ENCODE peak calls at places on chromosomes 16 and 17, in ten cellular contexts. H, G, B, C, A, U, P, E, Y and W are unnamed samples. For H3K4me1, the result is how much of the 10 kb centered on the place peaks cover.

GRCh38 chr17:55420776-55421178 is 858 bp downstream of the MMD start:
- DNase-seq in P (no peak), Y (peak), A (peak), B (peak), E (peak), G (peak), H (peak), C (peak), U (peak), W (peak)

GRCh38 chr16:81647527-81647926 is 131.6 kb upstream of the PLCG2 start:
- DNase-seq in G (no peak), A (no peak), H (no peak), E (peak), B (no peak), C (no peak), U (no peak), P (peak), Y (peak), W (no peak)

GRCh38 chr17:66576473-66576872 is 258.4 kb upstream of the CACNG5 start:
- DNase-seq in P (no peak), G (no peak), C (no peak), B (no peak), Y (no peak), E (no peak), A (no peak), H (no peak), U (no peak), W (no peak)

GRCh38 chr17:73304971-73305786 is 6.6 kb downstream of the CDC42EP4 start:
- DNase-seq in Y (peak), H (peak), A (peak), B (peak), P (peak), C (no peak), E (peak), G (no peak), U (peak), W (peak)

GRCh38 chr16:48958681-48959080 is 323.0 kb downstream of the CBLN1 start:
- DNase-seq in Y (no peak), A (no peak), B (peak), H (no peak), C (no peak), P (no peak), G (no peak), E (no peak), U (no peak), W (no peak)

GRCh38 chr17:39450051-39450450 is 1.0 kb downstream of the MED1 start:
- DNase-seq in B (no peak), U (no peak), H (no peak), C (no peak), A (no peak), Y (peak), P (no peak), E (no peak), G (no peak), W (no peak)

GRCh38 chr17:50280068-50280467 is 5.8 kb downstream of the TMEM92 start:
- DNase-seq in Y (peak), U (peak), C (no peak), E (no peak), G (no peak), H (no peak), B (no peak), A (no peak), P (no peak), W (no peak)

GRCh38 chr17:49000943-49001342 is 3.8 kb downstream of the IGF2BP1 start:
- DNase-seq in G (no peak), U (no peak), E (no peak), P (no peak), B (no peak), A (no peak), H (no peak), C (no peak), Y (peak), W (no peak)

GRCh38 chr16:71295950-71296349 is 6.7 kb upstream of the CMTR2 start:
- DNase-seq in H (no peak), Y (no peak), A (no peak), C (no peak), U (no peak), G (no peak), E (no peak), B (no peak), P (no peak), W (no peak)

GRCh38 chr17:50871898-50872297 is 5.7 kb upstream of the TOB1 start:
- DNase-seq in B (no peak), E (no peak), H (no peak), A (no peak), Y (peak), U (no peak), G (no peak), P (no peak), C (no peak), W (no peak)

GRCh38 chr17:27462149-27462548 is 5.9 kb downstream of the KSR1 start:
- DNase-seq in A (no peak), G (no peak), U (no peak), Y (no peak), H (no peak), B (no peak), P (no peak), C (no peak), E (no peak), W (no peak)

GRCh38 chr17:74883241-74883750 is 10.1 kb downstream of the FADS6 start:
- DNase-seq in G (no peak), P (no peak), A (no peak), C (no peak), Y (no peak), U (no peak), B (no peak), E (no peak), H (no peak), W (no peak)

GRCh38 chr17:82367724-82368524 is 3.6 kb upstream of the UTS2R start:
- DNase-seq in P (no peak), Y (no peak), A (no peak), H (no peak), G (no peak), U (no peak), B (no peak), E (no peak), C (no peak), W (no peak)

GRCh38 chr16:66740010-66740409 is 11.4 kb downstream of the DYNC1LI2 start:
- DNase-seq in H (no peak), A (no peak), P (no peak), Y (peak), C (no peak), U (peak), E (peak), B (no peak), G (no peak), W (no peak)

GRCh38 chr17:882827-883585 is 96.6 kb downstream of the NXN start:
- DNase-seq in A (peak), Y (peak), C (no peak), G (peak), B (peak), U (peak), E (peak), H (peak), P (peak), W (peak)

GRCh38 chr16:56742030-56742984 is 12.4 kb downstream of the NUP93 start:
- DNase-seq in E (peak), P (no peak), H (no peak), U (no peak), B (no peak), C (no peak), Y (no peak), G (no peak), A (no peak), W (no peak)

GRCh38 chr17:20991276-20992037 is 51.4 kb downstream of the USP22 start:
- DNase-seq in Y (no peak), A (no peak), P (no peak), E (no peak), H (no peak), U (no peak), G (no peak), B (no peak), C (no peak), W (no peak)

GRCh38 chr17:16363749-16364536 is 10.7 kb upstream of the CENPV start:
- DNase-seq in Y (peak), C (peak), B (peak), H (peak), E (peak), A (peak), G (peak), P (peak), U (peak), W (peak)

GRCh38 chr16:49834496-49835009 is 21.4 kb downstream of the ZNF423 start:
- DNase-seq in Y (peak), A (peak), H (peak), U (peak), G (no peak), C (no peak), P (no peak), E (no peak), B (peak), W (peak)

GRCh38 chr16:69064789-69065313 is 40.6 kb upstream of the HAS3 start:
- DNase-seq in A (no peak), Y (no peak), P (no peak), E (no peak), H (no peak), U (no peak), B (no peak), G (no peak), C (no peak), W (no peak)

GRCh38 chr17:20994779-20995149 is 48.0 kb downstream of the USP22 start:
- DNase-seq in C (no peak), H (no peak), E (no peak), U (no peak), A (no peak), P (no peak), B (no peak), G (no peak), Y (no peak), W (no peak)

GRCh38 chr17:81576621-81577277 is 24.6 kb upstream of the FAAP100 start:
- DNase-seq in U (no peak), C (no peak), G (no peak), H (no peak), A (no peak), E (peak), Y (no peak), B (no peak), P (no peak), W (no peak)

GRCh38 chr16:24670623-24671454 is 58.6 kb upstream of the TNRC6A start:
- DNase-seq in A (peak), E (peak), Y (peak), U (peak), G (peak), C (no peak), P (peak), B (peak), H (peak), W (peak)

GRCh38 chr17:68591583-68591982 is 9.6 kb downstream of the FAM20A start:
- DNase-seq in B (peak), H (no peak), G (no peak), E (no peak), C (no peak), P (no peak), A (peak), Y (no peak), U (no peak), W (no peak)

GRCh38 chr17:3603119-3603869 is 5.9 kb downstream of the TRPV1 start:
- DNase-seq in G (no peak), H (no peak), B (no peak), U (no peak), E (peak), A (no peak), P (no peak), C (no peak), Y (no peak), W (no peak)

GRCh38 chr17:75774471-75774987 is 9.5 kb upstream of the GALK1 start:
- DNase-seq in Y (no peak), A (no peak), U (no peak), B (no peak), P (no peak), H (no peak), G (no peak), E (no peak), C (peak), W (no peak)

GRCh38 chr17:43530303-43531081 is 15.6 kb downstream of the ETV4 start:
- DNase-seq in G (peak), P (peak), A (peak), H (peak), U (no peak), C (no peak), E (peak), B (peak), Y (peak), W (no peak)

GRCh38 chr17:53032861-53033271 is 789.9 kb upstream of the KIF2B start:
- DNase-seq in A (no peak), Y (peak), H (no peak), C (no peak), B (peak), U (peak), P (no peak), G (no peak), E (peak), W (no peak)

GRCh38 chr17:9968881-9969280 is 63.8 kb upstream of the RCVRN start:
- DNase-seq in Y (no peak), B (no peak), E (no peak), H (no peak), C (no peak), P (no peak), U (no peak), G (no peak), A (no peak), W (no peak)

GRCh38 chr16:1613240-1613639 is 1.1 kb downstream of the CRAMP1 start:
- DNase-seq in P (no peak), G (no peak), B (no peak), A (no peak), H (no peak), U (peak), C (peak), E (peak), Y (peak), W (no peak)

GRCh38 chr16:71568541-71568940 is 8.4 kb downstream of the TAT start:
- DNase-seq in G (no peak), C (no peak), E (no peak), H (no peak), A (no peak), P (no peak), Y (no peak), U (no peak), B (no peak), W (no peak)

GRCh38 chr17:61309362-61309761 is 90.3 kb upstream of the TBX2 start:
- DNase-seq in E (no peak), A (no peak), G (no peak), P (no peak), Y (no peak), H (no peak), B (no peak), C (no peak), U (no peak), W (no peak)

GRCh38 chr17:61309857-61310256 is 89.8 kb upstream of the TBX2 start:
- DNase-seq in A (no peak), B (no peak), E (peak), C (no peak), P (no peak), H (no peak), G (no peak), U (no peak), Y (no peak), W (no peak)

GRCh38 chr17:61307905-61308886 is 91.4 kb upstream of the TBX2 start:
- DNase-seq in Y (peak), G (no peak), A (no peak), B (no peak), P (peak), U (no peak), H (no peak), E (no peak), C (no peak), W (no peak)

GRCh38 chr17:61312406-61313295 is 87.0 kb upstream of the TBX2 start:
- DNase-seq in E (no peak), C (no peak), H (no peak), U (no peak), G (no peak), B (no peak), Y (no peak), A (no peak), P (no peak), W (no peak)

DNA sequence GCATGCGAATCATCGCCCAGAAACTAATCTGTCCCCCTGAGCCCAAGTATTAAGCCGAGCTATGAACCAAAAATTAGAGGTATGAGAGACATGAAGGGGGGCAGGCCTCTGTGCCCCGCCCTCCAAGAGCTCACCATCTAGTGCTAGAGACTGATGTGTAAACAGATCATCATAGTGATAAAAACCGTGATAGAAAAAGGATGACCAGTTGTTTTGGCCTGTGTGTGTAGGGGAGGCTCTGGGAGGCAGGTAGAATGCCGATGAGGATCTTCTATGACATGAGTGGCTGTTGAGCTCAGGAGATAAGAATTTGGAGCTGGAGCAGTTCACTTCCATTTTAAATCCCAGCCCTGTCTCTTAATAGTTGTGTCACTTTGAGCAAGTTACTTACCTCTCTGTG is 89.0 kb upstream of the TBX2 start:
- DNase-seq in Y (no peak), G (no peak), B (no peak), P (no peak), U (no peak), E (no peak), C (no peak), A (no peak), H (no peak), W (no peak)
- H3K4me1 ChIP-seq in Y (under half), G (under half), B (under half), P (under half), U (under half), E (under half), C (under half), A (under half), H (under half), W (under half)

DNA sequence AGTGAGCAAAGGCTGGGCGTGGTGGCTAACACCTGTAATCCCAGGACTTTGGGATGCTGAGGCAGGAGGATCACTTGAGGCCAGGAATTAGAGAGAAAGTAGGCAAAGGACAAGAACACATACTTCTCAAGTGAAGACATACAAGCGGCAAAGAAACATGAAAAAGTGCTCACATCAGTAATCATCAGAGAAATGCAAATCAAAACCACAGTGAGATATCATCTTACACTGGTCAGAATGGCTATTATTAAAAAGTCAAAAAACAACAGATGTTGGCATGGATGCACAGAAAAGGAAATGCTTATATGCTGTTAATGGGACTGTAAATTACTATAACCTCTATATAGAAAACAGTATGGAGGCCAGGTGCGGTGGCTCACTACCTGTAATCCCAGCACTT is 12.2 kb upstream of the SLX4 start:
- DNase-seq in C (no peak), E (no peak), Y (no peak), B (no peak), P (no peak), G (no peak), U (no peak), H (no peak), A (no peak), W (no peak)
- H3K4me1 ChIP-seq in C (under half), E (under half), Y (under half), B (under half), P (under half), G (under half), U (under half), H (under half), A (under half), W (under half)

GRCh38 chr17:17943281-17943984 is 28.8 kb downstream of the TOM1L2 start:
- DNase-seq in U (no peak), E (no peak), B (no peak), H (no peak), G (no peak), A (no peak), C (no peak), P (no peak), Y (no peak), W (no peak)
- H3K4me1 ChIP-seq in U (under half), E (under half), B (under half), H (under half), G (half or more), A (half or more), C (under half), P (under half), Y (half or more), W (half or more)

GRCh38 chr16:88768041-88768876 is 16.8 kb downstream of the PIEZO1 start:
- DNase-seq in U (peak), H (peak), P (peak), G (no peak), C (no peak), B (no peak), A (no peak), Y (peak), E (no peak), W (peak)
- H3K4me1 ChIP-seq in U (under half), H (under half), P (under half), G (half or more), C (under half), B (half or more), A (half or more), Y (half or more), E (half or more), W (under half)

DNA sequence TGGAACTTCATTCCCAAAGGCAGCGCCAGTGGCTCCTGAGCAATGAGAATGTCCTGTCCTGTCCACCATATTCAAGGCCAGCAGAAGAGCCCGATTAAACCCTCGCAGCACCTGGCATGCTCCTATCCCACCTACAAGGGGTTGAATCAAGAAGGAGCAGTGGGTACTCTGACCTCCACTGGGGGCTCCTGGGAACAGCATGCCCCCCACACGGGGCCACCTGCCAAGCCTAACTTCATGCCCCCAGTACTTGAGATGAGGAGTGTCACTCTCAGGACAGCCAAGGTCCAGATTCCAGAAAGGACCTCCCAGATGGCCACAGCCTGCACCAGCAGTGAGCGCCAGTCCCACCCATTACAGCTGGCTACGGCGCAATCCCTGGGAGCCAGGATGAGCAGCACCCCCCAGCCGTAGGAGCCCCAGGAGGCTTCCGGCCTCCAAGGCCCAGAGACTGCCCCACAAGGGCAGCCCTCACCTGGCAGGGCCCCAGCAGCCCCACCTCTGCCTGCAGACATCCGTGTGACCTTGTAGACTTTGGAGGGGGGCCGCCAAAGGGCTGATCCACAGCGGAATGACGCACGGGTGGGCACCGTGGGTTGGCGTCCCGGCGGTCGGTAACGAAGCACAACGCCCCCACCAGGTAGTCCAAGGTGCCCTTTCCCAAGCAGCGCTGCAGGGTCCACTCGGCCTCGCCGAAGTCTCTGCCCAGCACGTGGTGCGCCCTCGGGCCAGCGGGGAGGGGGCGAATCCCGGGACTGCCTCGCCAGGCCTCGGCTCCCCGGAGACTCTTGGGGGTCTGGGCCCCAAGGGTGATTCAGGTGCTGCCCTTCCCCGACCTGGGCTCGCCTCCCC is 1.0 kb upstream of the MPDU1 start:
- DNase-seq in H (no peak), U (no peak), P (peak), B (no peak), E (no peak), Y (no peak), G (no peak), C (no peak), A (no peak), W (no peak)
- H3K4me1 ChIP-seq in H (under half), U (under half), P (under half), B (under half), E (half or more), Y (under half), G (half or more), C (under half), A (half or more), W (half or more)

DNA sequence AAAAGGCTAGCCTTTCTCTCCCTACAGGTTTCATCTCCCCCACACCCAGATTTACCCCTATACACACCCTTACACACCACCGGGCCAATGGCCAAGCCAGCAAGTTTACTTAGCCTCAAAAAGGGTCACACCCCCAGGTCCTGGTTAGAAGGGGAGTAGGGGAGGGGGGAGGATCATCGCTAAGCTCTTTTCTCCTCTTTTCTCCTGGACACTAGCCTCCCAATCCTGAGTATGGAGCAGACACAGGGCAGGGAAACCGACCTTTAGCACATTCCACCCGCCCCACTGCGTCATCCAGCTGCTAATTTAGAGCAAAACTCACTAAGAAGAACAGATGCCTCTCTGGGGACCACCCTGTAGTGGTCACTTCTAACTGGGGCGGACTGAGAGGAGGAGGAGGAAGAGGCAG is 4.4 kb downstream of the ACLY start:
- DNase-seq in A (no peak), Y (peak), P (no peak), E (no peak), U (no peak), C (no peak), H (no peak), G (peak), B (no peak), W (no peak)
- H3K4me1 ChIP-seq in A (half or more), Y (under half), P (under half), E (under half), U (under half), C (under half), H (under half), G (half or more), B (under half), W (under half)

GRCh38 chr16:20598832-20599469 is 22.8 kb upstream of the ACSM2B start:
- DNase-seq in E (no peak), G (no peak), Y (peak), H (no peak), P (no peak), C (no peak), A (no peak), U (no peak), B (no peak), W (no peak)
- H3K4me1 ChIP-seq in E (under half), G (under half), Y (under half), H (under half), P (under half), C (under half), A (under half), U (under half), B (under half), W (under half)

GRCh38 chr17:47119746-47120520 is 69.2 kb downstream of the CDC27 start:
- DNase-seq in H (no peak), E (peak), U (no peak), A (no peak), P (no peak), B (no peak), G (no peak), Y (no peak), C (no peak), W (no peak)
- H3K4me1 ChIP-seq in H (under half), E (under half), U (under half), A (under half), P (under half), B (under half), G (under half), Y (under half), C (under half), W (under half)